ENCODE peak calls at places on chromosome 5, in five cellular contexts. W, U, H, P and A are unnamed samples.

GRCh38 chr5:6365142-6365976 is 13.0 kb downstream of the MED10 start:
- DNase-seq in W (no peak), U (no peak), H (no peak), P (no peak), A (no peak)

GRCh38 chr5:133825631-133826289 is 142.7 kb downstream of the C5orf15 start:
- DNase-seq in W (no peak), U (peak), H (no peak), P (no peak), A (no peak)

GRCh38 chr5:94618029-94618492 is 343 bp downstream of the KIAA0825 start:
- DNase-seq in W (no peak), U (peak), H (no peak), P (peak), A (no peak)

GRCh38 chr5:172453206-172453985 is 929 bp downstream of the SH3PXD2B start:
- DNase-seq in W (no peak), U (peak), H (no peak), P (peak), A (peak)

GRCh38 chr5:151063136-151063544 is 17.7 kb downstream of the TNIP1 start:
- DNase-seq in W (no peak), U (no peak), H (no peak), P (no peak), A (no peak)

GRCh38 chr5:115494570-115495289 is 49.8 kb downstream of the FEM1C start:
- DNase-seq in W (no peak), U (peak), H (no peak), P (no peak), A (no peak)

GRCh38 chr5:180860273-180860886 is 696 bp downstream of the ZFP62 start:
- DNase-seq in W (peak), U (peak), H (no peak), P (no peak), A (peak)

GRCh38 chr5:112159435-112159834 is 259.6 kb downstream of the EPB41L4A start:
- DNase-seq in W (no peak), U (no peak), H (no peak), P (no peak), A (no peak)

GRCh38 chr5:168765220-168766037 is 186.3 kb upstream of the PANK3 start:
- DNase-seq in W (no peak), U (peak), H (no peak), P (peak), A (no peak)

GRCh38 chr5:122434120-122434519 is 122.1 kb downstream of the SNCAIP start:
- DNase-seq in W (no peak), U (peak), H (no peak), P (no peak), A (no peak)

GRCh38 chr5:2205185-2205585 is 322.5 kb upstream of the IRX4 start:
- DNase-seq in W (no peak), U (no peak), H (no peak), P (no peak), A (peak)

GRCh38 chr5:132653716-132654115 is 4.3 kb upstream of the IL13 start:
- DNase-seq in W (no peak), U (peak), H (no peak), P (no peak), A (no peak)

GRCh38 chr5:81151546-81151945 is 81.6 kb upstream of the CKMT2 start:
- DNase-seq in W (no peak), U (no peak), H (no peak), P (no peak), A (no peak)

GRCh38 chr5:142356318-142356715 is 31.5 kb upstream of the SPRY4 start:
- DNase-seq in W (no peak), U (no peak), H (no peak), P (no peak), A (no peak)

GRCh38 chr5:6553986-6554385 is 78.9 kb downstream of the NSUN2 start:
- DNase-seq in W (no peak), U (no peak), H (no peak), P (no peak), A (no peak)

GRCh38 chr5:180007582-180007981 is 64.0 kb downstream of the RNF130 start:
- DNase-seq in W (no peak), U (peak), H (no peak), P (no peak), A (no peak)

GRCh38 chr5:124342027-124342471 is 404.4 kb downstream of the ZNF608 start:
- DNase-seq in W (no peak), U (no peak), H (no peak), P (no peak), A (no peak)

GRCh38 chr5:17079562-17079961 is 137.9 kb upstream of the BASP1 start:
- DNase-seq in W (no peak), U (no peak), H (no peak), P (no peak), A (no peak)

GRCh38 chr5:14190194-14191164 is 47.3 kb downstream of the TRIO start:
- DNase-seq in W (no peak), U (peak), H (no peak), P (no peak), A (no peak)

GRCh38 chr5:113047234-113047633 is 70.6 kb downstream of the DCP2 start:
- DNase-seq in W (no peak), U (no peak), H (no peak), P (no peak), A (no peak)

GRCh38 chr5:5018560-5018935 is 121.6 kb upstream of the ADAMTS16 start:
- DNase-seq in W (no peak), U (no peak), H (no peak), P (no peak), A (no peak)

GRCh38 chr5:140977003-140977402 is 10.7 kb downstream of the PCDHAC2 start:
- DNase-seq in W (no peak), U (peak), H (no peak), P (no peak), A (no peak)

GRCh38 chr5:135244620-135245021 is 154.4 kb downstream of the MACROH2A1 start:
- DNase-seq in W (no peak), U (no peak), H (no peak), P (no peak), A (no peak)

GRCh38 chr5:79954620-79955019 is 36.4 kb downstream of the MTX3 start:
- DNase-seq in W (no peak), U (no peak), H (no peak), P (no peak), A (no peak)

GRCh38 chr5:73196201-73196600 is 23.2 kb downstream of the TMEM174 start:
- DNase-seq in W (no peak), U (no peak), H (no peak), P (no peak), A (no peak)

GRCh38 chr5:55187370-55187769 is 14.4 kb upstream of the CDC20B start:
- DNase-seq in W (no peak), U (peak), H (no peak), P (no peak), A (no peak)

GRCh38 chr5:143707797-143708196 is 104.2 kb upstream of the HMHB1 start:
- DNase-seq in W (no peak), U (no peak), H (no peak), P (no peak), A (no peak)

GRCh38 chr5:61245486-61245885 is 83.2 kb upstream of the SMIM15 start:
- DNase-seq in W (no peak), U (peak), H (no peak), P (no peak), A (no peak)

GRCh38 chr5:179334017-179334765 is 11.1 kb downstream of the ADAMTS2 start:
- DNase-seq in W (no peak), U (no peak), H (no peak), P (no peak), A (no peak)

GRCh38 chr5:153005711-153006110 is 484.8 kb upstream of the GRIA1 start:
- DNase-seq in W (no peak), U (no peak), H (no peak), P (no peak), A (no peak)

GRCh38 chr5:35854248-35854647 is 2.4 kb upstream of the IL7R start:
- DNase-seq in W (no peak), U (no peak), H (peak), P (no peak), A (no peak)

GRCh38 chr5:32109236-32109635 is 64.9 kb downstream of the GOLPH3 start:
- DNase-seq in W (no peak), U (no peak), H (no peak), P (no peak), A (no peak)

GRCh38 chr5:50684721-50685120 is 18.3 kb downstream of the PARP8 start:
- DNase-seq in W (no peak), U (no peak), H (no peak), P (no peak), A (no peak)